ENCODE peak calls at places on chromosomes 5 and 9, in nine cellular contexts. One of them, this sample, is unnamed. For H3K9me3 and H3K27me3, the result is how much of the 10 kb centered on the place peaks cover.

GRCh38 chr5:124824637-124825158 is 78.3 kb upstream of the ZNF608 start:
- DNase-seq in endodermal cell: no peak
- DNase-seq in A673: no peak
- DNase-seq in lung: no peak
- DNase-seq in CD8-positive, alpha-beta T cell: no peak
- DNase-seq in left ventricle myocardium inferior: no peak
- DNase-seq in Peyer's patch: no peak
- DNase-seq in fibroblast of lung: peak
- DNase-seq in uterus: no peak
- DNase-seq in this sample: no peak

GRCh38 chr5:16037121-16037520 is 142.5 kb downstream of the MARCHF11 start:
- DNase-seq in CD8-positive, alpha-beta T cell: no peak
- DNase-seq in fibroblast of lung: no peak
- DNase-seq in lung: no peak
- DNase-seq in endodermal cell: no peak
- DNase-seq in Peyer's patch: no peak
- DNase-seq in uterus: no peak
- DNase-seq in left ventricle myocardium inferior: no peak
- DNase-seq in A673: no peak
- DNase-seq in this sample: no peak

GRCh38 chr5:111512026-111512405 is 319 bp downstream of the STARD4 start:
- DNase-seq in A673: peak
- DNase-seq in fibroblast of lung: peak
- DNase-seq in Peyer's patch: no peak
- DNase-seq in endodermal cell: no peak
- DNase-seq in lung: no peak
- DNase-seq in left ventricle myocardium inferior: no peak
- DNase-seq in CD8-positive, alpha-beta T cell: no peak
- DNase-seq in uterus: no peak
- DNase-seq in this sample: no peak

GRCh38 chr9:76677481-76678055 is 86.7 kb upstream of the PCA3 start:
- DNase-seq in fibroblast of lung: no peak
- DNase-seq in left ventricle myocardium inferior: no peak
- DNase-seq in lung: no peak
- DNase-seq in CD8-positive, alpha-beta T cell: no peak
- DNase-seq in endodermal cell: no peak
- DNase-seq in A673: no peak
- DNase-seq in uterus: peak
- DNase-seq in Peyer's patch: no peak
- DNase-seq in this sample: no peak

GRCh38 chr9:133945977-133946753 is 46.0 kb downstream of the VAV2 start:
- DNase-seq in Peyer's patch: no peak
- DNase-seq in fibroblast of lung: no peak
- DNase-seq in endodermal cell: no peak
- DNase-seq in lung: no peak
- DNase-seq in CD8-positive, alpha-beta T cell: no peak
- DNase-seq in left ventricle myocardium inferior: peak
- DNase-seq in A673: no peak
- DNase-seq in uterus: no peak
- DNase-seq in this sample: no peak

GRCh38 chr5:149227168-149227826 is 44.4 kb upstream of the AFAP1L1 start:
- DNase-seq in endodermal cell: no peak
- DNase-seq in fibroblast of lung: no peak
- DNase-seq in lung: no peak
- DNase-seq in CD8-positive, alpha-beta T cell: no peak
- DNase-seq in Peyer's patch: no peak
- DNase-seq in A673: peak
- DNase-seq in uterus: no peak
- DNase-seq in left ventricle myocardium inferior: no peak
- DNase-seq in this sample: no peak

GRCh38 chr5:159947708-159948358 is 31.6 kb downstream of the ADRA1B start:
- DNase-seq in fibroblast of lung: peak
- DNase-seq in Peyer's patch: peak
- DNase-seq in CD8-positive, alpha-beta T cell: no peak
- DNase-seq in lung: no peak
- DNase-seq in uterus: peak
- DNase-seq in A673: no peak
- DNase-seq in endodermal cell: no peak
- DNase-seq in left ventricle myocardium inferior: no peak
- DNase-seq in this sample: no peak

GRCh38 chr5:109857405-109858031 is 167.8 kb downstream of the MAN2A1 start:
- DNase-seq in left ventricle myocardium inferior: no peak
- DNase-seq in A673: no peak
- DNase-seq in CD8-positive, alpha-beta T cell: peak
- DNase-seq in Peyer's patch: no peak
- DNase-seq in lung: no peak
- DNase-seq in endodermal cell: no peak
- DNase-seq in uterus: no peak
- DNase-seq in fibroblast of lung: no peak
- DNase-seq in this sample: no peak

GRCh38 chr9:6955251-6955921 is 197.6 kb downstream of the KDM4C start:
- DNase-seq in Peyer's patch: no peak
- DNase-seq in CD8-positive, alpha-beta T cell: no peak
- DNase-seq in left ventricle myocardium inferior: no peak
- DNase-seq in fibroblast of lung: peak
- DNase-seq in endodermal cell: no peak
- DNase-seq in uterus: no peak
- DNase-seq in A673: peak
- DNase-seq in lung: no peak
- DNase-seq in this sample: no peak

GRCh38 chr9:137229903-137230719 is 590 bp upstream of the SLC34A3 start:
- DNase-seq in left ventricle myocardium inferior: no peak
- DNase-seq in fibroblast of lung: no peak
- DNase-seq in A673: no peak
- DNase-seq in endodermal cell: no peak
- DNase-seq in Peyer's patch: no peak
- DNase-seq in lung: no peak
- DNase-seq in CD8-positive, alpha-beta T cell: no peak
- DNase-seq in uterus: no peak
- DNase-seq in this sample: no peak

GRCh38 chr9:5719546-5719945 is 90.6 kb downstream of the RIC1 start:
- DNase-seq in A673: no peak
- DNase-seq in uterus: no peak
- DNase-seq in Peyer's patch: no peak
- DNase-seq in lung: no peak
- DNase-seq in left ventricle myocardium inferior: no peak
- DNase-seq in fibroblast of lung: peak
- DNase-seq in CD8-positive, alpha-beta T cell: no peak
- DNase-seq in endodermal cell: no peak
- DNase-seq in this sample: no peak

GRCh38 chr5:12780536-12780935 is 876.3 kb upstream of the CTNND2 start:
- DNase-seq in CD8-positive, alpha-beta T cell: no peak
- DNase-seq in fibroblast of lung: no peak
- DNase-seq in A673: no peak
- DNase-seq in Peyer's patch: no peak
- DNase-seq in endodermal cell: no peak
- DNase-seq in lung: no peak
- DNase-seq in left ventricle myocardium inferior: no peak
- DNase-seq in uterus: no peak
- DNase-seq in this sample: no peak

GRCh38 chr5:41193462-41194166 is 19.7 kb downstream of the C6 start:
- DNase-seq in fibroblast of lung: peak
- DNase-seq in Peyer's patch: peak
- DNase-seq in uterus: peak
- DNase-seq in CD8-positive, alpha-beta T cell: no peak
- DNase-seq in left ventricle myocardium inferior: peak
- DNase-seq in A673: peak
- DNase-seq in lung: peak
- DNase-seq in endodermal cell: no peak
- DNase-seq in this sample: peak

GRCh38 chr5:1975898-1976765 is 93.4 kb upstream of the IRX4 start:
- DNase-seq in Peyer's patch: no peak
- DNase-seq in lung: no peak
- DNase-seq in CD8-positive, alpha-beta T cell: no peak
- DNase-seq in left ventricle myocardium inferior: no peak
- DNase-seq in A673: peak
- DNase-seq in fibroblast of lung: peak
- DNase-seq in endodermal cell: no peak
- DNase-seq in uterus: no peak
- DNase-seq in this sample: no peak

GRCh38 chr5:14250778-14251711 is 107.9 kb downstream of the TRIO start:
- DNase-seq in Peyer's patch: no peak
- DNase-seq in endodermal cell: no peak
- DNase-seq in uterus: no peak
- DNase-seq in CD8-positive, alpha-beta T cell: no peak
- DNase-seq in fibroblast of lung: no peak
- DNase-seq in lung: no peak
- DNase-seq in left ventricle myocardium inferior: no peak
- DNase-seq in A673: no peak
- DNase-seq in this sample: no peak

GRCh38 chr5:900781-901180 is 8.1 kb downstream of the TRIP13 start:
- DNase-seq in Peyer's patch: no peak
- DNase-seq in A673: no peak
- DNase-seq in left ventricle myocardium inferior: no peak
- DNase-seq in uterus: no peak
- DNase-seq in lung: no peak
- DNase-seq in fibroblast of lung: no peak
- DNase-seq in endodermal cell: no peak
- DNase-seq in CD8-positive, alpha-beta T cell: no peak
- DNase-seq in this sample: no peak

GRCh38 chr5:127922603-127923002 is 161.0 kb upstream of the SLC12A2 start:
- DNase-seq in left ventricle myocardium inferior: no peak
- DNase-seq in A673: no peak
- DNase-seq in lung: no peak
- DNase-seq in fibroblast of lung: no peak
- DNase-seq in endodermal cell: no peak
- DNase-seq in uterus: no peak
- DNase-seq in CD8-positive, alpha-beta T cell: no peak
- DNase-seq in Peyer's patch: no peak
- DNase-seq in this sample: no peak

GRCh38 chr5:142600611-142601360 is 85.1 kb downstream of the FGF1 start:
- DNase-seq in CD8-positive, alpha-beta T cell: no peak
- DNase-seq in endodermal cell: no peak
- DNase-seq in fibroblast of lung: peak
- DNase-seq in left ventricle myocardium inferior: peak
- DNase-seq in uterus: peak
- DNase-seq in A673: no peak
- DNase-seq in Peyer's patch: peak
- DNase-seq in lung: no peak
- DNase-seq in this sample: peak

GRCh38 chr5:66680227-66680626 is 84.0 kb downstream of the MAST4 start:
- DNase-seq in left ventricle myocardium inferior: no peak
- DNase-seq in fibroblast of lung: no peak
- DNase-seq in Peyer's patch: no peak
- DNase-seq in lung: no peak
- DNase-seq in uterus: no peak
- DNase-seq in endodermal cell: no peak
- DNase-seq in A673: no peak
- DNase-seq in CD8-positive, alpha-beta T cell: no peak
- DNase-seq in this sample: no peak

GRCh38 chr5:111129938-111130337 is 37.8 kb downstream of the WDR36 start:
- DNase-seq in uterus: no peak
- DNase-seq in fibroblast of lung: peak
- DNase-seq in lung: no peak
- DNase-seq in left ventricle myocardium inferior: no peak
- DNase-seq in CD8-positive, alpha-beta T cell: no peak
- DNase-seq in Peyer's patch: no peak
- DNase-seq in endodermal cell: no peak
- DNase-seq in A673: no peak
- DNase-seq in this sample: no peak

GRCh38 chr9:94780516-94780950 is 54.0 kb downstream of the AOPEP start:
- DNase-seq in fibroblast of lung: no peak
- DNase-seq in lung: no peak
- DNase-seq in uterus: no peak
- DNase-seq in CD8-positive, alpha-beta T cell: no peak
- DNase-seq in endodermal cell: no peak
- DNase-seq in left ventricle myocardium inferior: peak
- DNase-seq in Peyer's patch: no peak
- DNase-seq in A673: no peak
- DNase-seq in this sample: no peak
- TF ChIP-seq CTCF in fibroblast of lung: no peak
- TF ChIP-seq CTCF in lung: no peak
- TF ChIP-seq CTCF in uterus: no peak
- TF ChIP-seq CTCF in CD8-positive, alpha-beta T cell: no peak
- TF ChIP-seq CTCF in endodermal cell: no peak
- TF ChIP-seq CTCF in left ventricle myocardium inferior: no peak
- TF ChIP-seq CTCF in Peyer's patch: no peak
- TF ChIP-seq CTCF in A673: no peak
- TF ChIP-seq CTCF in this sample: no peak

DNA sequence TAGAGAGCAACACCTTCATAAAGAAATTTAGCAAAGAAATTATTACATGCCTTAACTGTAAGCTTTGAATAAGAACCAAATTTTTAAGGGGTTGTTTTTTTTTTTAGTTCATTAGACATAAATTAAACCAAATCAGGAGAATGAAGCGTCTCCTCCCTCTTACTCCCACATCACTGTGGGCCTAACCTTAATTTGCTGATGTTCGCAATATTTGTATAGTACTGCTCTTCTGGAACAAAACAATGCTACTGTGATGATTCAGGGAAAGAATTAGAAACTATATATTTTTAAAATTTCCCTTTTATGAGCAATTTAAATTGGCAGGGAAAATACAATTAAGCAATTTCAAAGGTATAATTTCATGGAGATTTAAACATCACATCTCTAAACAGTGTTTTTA is 275.0 kb upstream of the C9orf72 start:
- DNase-seq in left ventricle myocardium inferior: no peak
- DNase-seq in Peyer's patch: no peak
- DNase-seq in lung: no peak
- DNase-seq in fibroblast of lung: no peak
- DNase-seq in A673: no peak
- DNase-seq in CD8-positive, alpha-beta T cell: no peak
- DNase-seq in endodermal cell: no peak
- DNase-seq in uterus: no peak
- DNase-seq in this sample: no peak
- H3K9me3 ChIP-seq in left ventricle myocardium inferior: under half
- H3K9me3 ChIP-seq in Peyer's patch: under half
- H3K9me3 ChIP-seq in lung: under half
- H3K9me3 ChIP-seq in fibroblast of lung: under half
- H3K9me3 ChIP-seq in A673: under half
- H3K9me3 ChIP-seq in CD8-positive, alpha-beta T cell: under half
- H3K9me3 ChIP-seq in endodermal cell: under half
- H3K9me3 ChIP-seq in uterus: under half
- H3K9me3 ChIP-seq in this sample: under half

GRCh38 chr5:76716456-76717157 is 681 bp downstream of the F2R start:
- DNase-seq in left ventricle myocardium inferior: peak
- DNase-seq in fibroblast of lung: no peak
- DNase-seq in A673: peak
- DNase-seq in endodermal cell: peak
- DNase-seq in Peyer's patch: peak
- DNase-seq in lung: no peak
- DNase-seq in uterus: no peak
- DNase-seq in CD8-positive, alpha-beta T cell: peak
- DNase-seq in this sample: no peak
- H3K27me3 ChIP-seq in left ventricle myocardium inferior: under half
- H3K27me3 ChIP-seq in fibroblast of lung: under half
- H3K27me3 ChIP-seq in A673: under half
- H3K27me3 ChIP-seq in endodermal cell: under half
- H3K27me3 ChIP-seq in Peyer's patch: under half
- H3K27me3 ChIP-seq in lung: under half
- H3K27me3 ChIP-seq in uterus: under half
- H3K27me3 ChIP-seq in CD8-positive, alpha-beta T cell: under half
- H3K27me3 ChIP-seq in this sample: under half

DNA sequence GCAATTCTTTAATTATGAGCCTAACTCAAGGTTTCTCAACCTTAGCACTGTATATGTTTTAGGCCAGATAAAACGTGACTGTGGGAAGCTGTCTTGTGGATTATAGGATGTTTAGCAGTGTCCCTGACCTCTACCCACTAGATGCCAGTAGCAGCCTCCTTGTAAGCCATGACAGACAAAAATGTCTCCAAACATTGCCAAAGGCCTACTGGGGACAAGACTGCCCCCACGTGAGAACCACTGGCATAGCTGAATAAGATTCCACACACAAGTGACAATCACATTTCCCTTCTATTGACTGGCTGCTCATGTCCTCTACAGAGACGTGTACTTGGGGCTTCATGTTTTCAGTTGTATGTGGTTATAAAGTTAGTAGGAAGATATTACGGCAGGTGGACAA is 55.4 kb downstream of the GOLM1 start:
- DNase-seq in A673: peak
- DNase-seq in Peyer's patch: no peak
- DNase-seq in CD8-positive, alpha-beta T cell: no peak
- DNase-seq in fibroblast of lung: peak
- DNase-seq in endodermal cell: peak
- DNase-seq in uterus: no peak
- DNase-seq in left ventricle myocardium inferior: no peak
- DNase-seq in lung: no peak
- DNase-seq in this sample: no peak
- TF ChIP-seq CTCF in A673: peak
- TF ChIP-seq CTCF in Peyer's patch: no peak
- TF ChIP-seq CTCF in CD8-positive, alpha-beta T cell: no peak
- TF ChIP-seq CTCF in fibroblast of lung: no peak
- TF ChIP-seq CTCF in endodermal cell: peak
- TF ChIP-seq CTCF in uterus: no peak
- TF ChIP-seq CTCF in left ventricle myocardium inferior: no peak
- TF ChIP-seq CTCF in lung: no peak
- TF ChIP-seq CTCF in this sample: no peak

This sample was measured in right lobe of liver.